ENCODE peak calls at places on chromosome 9, in six cellular contexts. W is fibroblast of pulmonary artery; N is NCI-H1092 treated with DMSO at 0.1 percent for 48 hours; L is GM04504; Y is A549; P is stimulated activated CD4-positive, alpha-beta T cell treated with anti-CD3 and anti-CD28 coated beads, Interleukin-2, amount 100 ng/mL, for 48 hours. A is an unnamed sample.

GRCh38 chr9:14987858-14988257 is 77.6 kb upstream of the FREM1 start:
- DNase-seq in L (no peak), P (no peak), Y (no peak), W (no peak), N (no peak), A (no peak)

GRCh38 chr9:135989722-135990467 is 28.7 kb upstream of the UBAC1 start:
- DNase-seq in W (no peak), L (no peak), P (no peak), N (no peak), Y (no peak), A (no peak)

GRCh38 chr9:129146441-129146933 is 31.6 kb downstream of the IER5L start:
- DNase-seq in L (no peak), W (peak), P (no peak), N (no peak), Y (no peak), A (no peak)

GRCh38 chr9:111926421-111926875 is 29.8 kb downstream of the UGCG start:
- DNase-seq in Y (no peak), L (no peak), P (peak), N (no peak), W (peak), A (no peak)

GRCh38 chr9:93896496-93897033 is 58.6 kb downstream of the BARX1 start:
- DNase-seq in Y (no peak), W (no peak), L (no peak), P (no peak), N (no peak), A (no peak)

GRCh38 chr9:80839821-80840670 is 849.3 kb downstream of the TLE1 start:
- DNase-seq in W (no peak), Y (no peak), P (no peak), L (no peak), N (no peak), A (no peak)

GRCh38 chr9:18393340-18394130 is 80.4 kb upstream of the ADAMTSL1 start:
- DNase-seq in W (peak), Y (peak), L (peak), N (peak), P (no peak), A (peak)

GRCh38 chr9:93686127-93686879 is 109.9 kb downstream of the PHF2 start:
- DNase-seq in N (no peak), Y (no peak), P (no peak), L (no peak), W (no peak), A (no peak)

GRCh38 chr9:133114886-133115603 is 6.0 kb downstream of the RALGDS start:
- DNase-seq in N (no peak), W (no peak), Y (no peak), P (no peak), L (no peak), A (no peak)

GRCh38 chr9:116152941-116153764 is 438 bp upstream of the PAPPA start:
- DNase-seq in L (peak), W (peak), P (no peak), Y (peak), N (no peak), A (no peak)

A was measured in NCI-H1930.